ENCODE peak calls at places on chromosomes 6 and 20, in ten cellular contexts. V is A549, T is astrocyte of the spinal cord, D is upper lobe of left lung, G is ovary, H is AG04449, W is coronary artery, P is cardiac muscle cell, F is choroid plexus epithelial cell, U is neural progenitor cell. O is an unnamed sample.
A peak's percentile ranks its signal among the peaks of the same experiment; 100 is the strongest.

GRCh38 chr6:138104618-138105213 is 2.5 kb downstream of the PERP start:
- DNase-seq in V (no peak), T (no peak), D (no peak), G (no peak), H (no peak), W (no peak), P (no peak), F (no peak), U (no peak), O (no peak)

GRCh38 chr6:130945401-130945919 is 117.6 kb downstream of the EPB41L2 start:
- DNase-seq in V (no peak), T (peak; percentile 55), D (no peak), G (no peak), H (no peak), W (no peak), P (peak; percentile 75), F (peak; percentile 64), U (no peak), O (peak; percentile 84)

GRCh38 chr6:8789878-8790277 is 354.5 kb upstream of the SLC35B3 start:
- DNase-seq in V (no peak), T (no peak), D (no peak), G (no peak), H (no peak), W (no peak), P (no peak), F (no peak), U (no peak), O (no peak)

GRCh38 chr20:42652261-42652660 is 537.4 kb downstream of the PTPRT start:
- DNase-seq in V (no peak), T (no peak), D (no peak), G (no peak), H (no peak), W (no peak), P (no peak), F (no peak), U (no peak), O (no peak)

GRCh38 chr6:72246926-72247325 is 360.6 kb downstream of the RIMS1 start:
- DNase-seq in V (no peak), T (no peak), D (no peak), G (no peak), H (no peak), W (no peak), P (peak; percentile 6), F (peak; percentile 45), U (peak; percentile 27), O (no peak)

GRCh38 chr20:37640600-37641561 is 52.9 kb upstream of the CTNNBL1 start:
- DNase-seq in V (no peak), T (no peak), D (no peak), G (no peak), H (no peak), W (no peak), P (peak; percentile 20), F (peak; percentile 13), U (no peak), O (peak; percentile 23)

GRCh38 chr6:157644043-157644810 is 178.8 kb upstream of the SNX9 start:
- DNase-seq in V (peak; percentile 5), T (no peak), D (no peak), G (no peak), H (no peak), W (no peak), P (peak; percentile 27), F (peak; percentile 35), U (no peak), O (peak; percentile 24)

GRCh38 chr6:129646617-129647016 is 63.4 kb downstream of the ARHGAP18 start:
- DNase-seq in V (no peak), T (no peak), D (no peak), G (no peak), H (no peak), W (no peak), P (peak; percentile 29), F (peak; percentile 39), U (no peak), O (peak; percentile 45)

GRCh38 chr6:13384966-13385365 is 56.6 kb upstream of the TBC1D7 start:
- DNase-seq in V (no peak), T (no peak), D (no peak), G (no peak), H (no peak), W (peak; percentile 40), P (no peak), F (no peak), U (no peak), O (no peak)

GRCh38 chr20:19858972-19859371 is 100.9 kb downstream of the RIN2 start:
- DNase-seq in V (no peak), T (peak; percentile 60), D (no peak), G (no peak), H (no peak), W (no peak), P (peak; percentile 66), F (no peak), U (no peak), O (peak; percentile 45)

GRCh38 chr20:37526238-37526838 is 1.3 kb downstream of the BLCAP start:
- DNase-seq in V (no peak), T (peak; percentile 53), D (peak; percentile 42), G (no peak), H (no peak), W (peak; percentile 74), P (peak; percentile 80), F (peak; percentile 70), U (peak; percentile 77), O (peak; percentile 60)

GRCh38 chr20:58640446-58640845 is 10.6 kb upstream of the STX16 start:
- DNase-seq in V (no peak), T (peak; percentile 86), D (peak; percentile 9), G (peak; percentile 2), H (no peak), W (no peak), P (peak; percentile 62), F (peak; percentile 84), U (no peak), O (peak; percentile 56)

GRCh38 chr6:105382477-105382876 is 20.4 kb downstream of the PREP start:
- DNase-seq in V (no peak), T (no peak), D (no peak), G (no peak), H (no peak), W (no peak), P (no peak), F (no peak), U (no peak), O (no peak)

GRCh38 chr6:98924647-98925046 is 23.1 kb downstream of the FBXL4 start:
- DNase-seq in V (no peak), T (no peak), D (no peak), G (no peak), H (no peak), W (no peak), P (no peak), F (no peak), U (no peak), O (no peak)

GRCh38 chr6:148972481-148972880 is 225.7 kb downstream of the UST start:
- DNase-seq in V (peak; percentile 20), T (peak; percentile 47), D (peak; percentile 37), G (peak; percentile 42), H (no peak), W (no peak), P (no peak), F (peak; percentile 46), U (peak; percentile 91), O (no peak)

GRCh38 chr6:146027586-146028249 is 1.1 kb upstream of the GRM1 start:
- DNase-seq in V (no peak), T (no peak), D (no peak), G (no peak), H (no peak), W (no peak), P (no peak), F (peak; percentile 6), U (peak; percentile 71), O (peak; percentile 1)
- TF ChIP-seq CTCF in V (no peak), T (no peak), D (no peak), G (no peak), H (no peak), W (no peak), P (peak; percentile 13), F (peak; percentile 14), U (peak; percentile 55), O (no peak)

GRCh38 chr6:32792901-32793400 is 23.9 kb downstream of the HLA-DOB start:
- DNase-seq in V (no peak), T (no peak), D (no peak), G (no peak), H (no peak), W (no peak), P (no peak), F (no peak), U (peak; percentile 6), O (no peak)

GRCh38 chr6:32799740-32800139 is 17.1 kb downstream of the HLA-DOB start:
- DNase-seq in V (no peak), T (no peak), D (no peak), G (no peak), H (no peak), W (no peak), P (no peak), F (no peak), U (no peak), O (no peak)

GRCh38 chr6:32799168-32799567 is 17.6 kb downstream of the HLA-DOB start:
- DNase-seq in V (no peak), T (no peak), D (no peak), G (no peak), H (no peak), W (no peak), P (no peak), F (no peak), U (no peak), O (no peak)

GRCh38 chr6:32794510-32794909 is 22.3 kb downstream of the HLA-DOB start:
- DNase-seq in V (no peak), T (no peak), D (no peak), G (no peak), H (no peak), W (no peak), P (no peak), F (no peak), U (no peak), O (no peak)

GRCh38 chr6:32796848-32797776 is 19.7 kb downstream of the HLA-DOB start:
- DNase-seq in V (peak; percentile 34), T (peak; percentile 55), D (peak; percentile 81), G (peak; percentile 47), H (no peak), W (no peak), P (peak; percentile 75), F (peak; percentile 71), U (peak; percentile 75), O (peak; percentile 75)
- H3K4me3 ChIP-seq in V (peak overlapping the region; percentile 19), T (no peak overlapping the region), D (no peak overlapping the region), G (no peak overlapping the region), H (peak overlapping the region; percentile 49), W (peak overlapping the region; percentile 54), P (no peak overlapping the region), F (peak overlapping the region; percentile 23), U (peak overlapping the region; percentile 37), O (peak overlapping the region; percentile 27)

GRCh38 chr6:16540804-16541752 is 220.2 kb downstream of the ATXN1 start:
- DNase-seq in V (no peak), T (no peak), D (no peak), G (peak; percentile 31), H (no peak), W (peak; percentile 87), P (peak; percentile 35), F (peak; percentile 20), U (peak; percentile 8), O (no peak)
- TF ChIP-seq CTCF in V (no peak), T (peak; percentile 8), D (no peak), G (no peak), H (no peak), W (no peak), P (peak; percentile 14), F (peak; percentile 24), U (peak; percentile 13), O (no peak)

DNA sequence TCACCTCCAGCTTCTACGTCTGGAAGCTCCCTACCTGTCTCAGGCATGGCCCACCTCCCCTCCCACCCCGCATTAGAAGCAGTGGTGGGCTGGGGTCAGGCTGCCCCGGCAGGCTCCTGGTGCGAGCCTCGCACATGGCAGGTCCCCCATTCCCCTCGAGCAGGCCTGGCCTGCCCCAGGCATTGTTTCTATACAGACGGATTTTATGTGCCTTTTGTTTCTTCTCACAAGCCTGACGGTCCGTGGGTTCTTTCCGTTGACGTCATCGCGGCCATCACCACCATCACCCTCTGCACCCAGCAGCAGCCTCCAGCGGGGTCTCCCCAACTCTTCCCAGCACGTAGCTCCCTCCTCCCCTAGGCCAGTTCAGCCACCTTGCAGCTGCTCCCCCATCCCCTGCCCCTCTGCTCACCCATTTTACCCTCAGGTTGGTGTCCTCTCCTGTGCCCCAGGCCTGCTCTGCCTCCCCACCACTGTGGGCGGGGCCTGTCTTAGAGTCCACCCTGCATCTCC is 4.6 kb downstream of the CST7 start:
- DNase-seq in V (no peak), T (no peak), D (no peak), G (no peak), H (no peak), W (peak; percentile 41), P (no peak), F (no peak), U (peak; percentile 9), O (no peak)
- H3K4me3 ChIP-seq in V (no peak overlapping the region), T (no peak overlapping the region), D (no peak overlapping the region), G (no peak overlapping the region), H (no peak overlapping the region), W (no peak overlapping the region), P (no peak overlapping the region), F (no peak overlapping the region), U (no peak overlapping the region), O (no peak overlapping the region)

O was measured in fibroblast of pulmonary artery.